ENCODE peak calls at places on chromosomes 5 and 9, in six cellular contexts. E is GM12891, P is HepG2, M is H1, Y is K562, T is GM12878. K is an unnamed sample.

GRCh38 chr5:44246986-44247385 is 142.2 kb downstream of the FGF10 start:
- DNase-seq in E (no peak), P (no peak), M (no peak), Y (no peak), T (no peak), K (no peak)

GRCh38 chr5:53027913-53028312 is 38.8 kb downstream of the ITGA2 start:
- DNase-seq in E (no peak), P (no peak), M (no peak), Y (no peak), T (no peak), K (no peak)

GRCh38 chr9:123362856-123363255 is 6.9 kb downstream of the CRB2 start:
- DNase-seq in E (no peak), P (no peak), M (no peak), Y (no peak), T (no peak), K (no peak)

GRCh38 chr9:119004618-119004990 is 364.6 kb downstream of the BRINP1 start:
- DNase-seq in E (no peak), P (peak), M (no peak), Y (no peak), T (no peak), K (no peak)

GRCh38 chr5:60261732-60262131 is 368.2 kb upstream of the PDE4D start:
- DNase-seq in E (no peak), P (no peak), M (no peak), Y (no peak), T (no peak), K (no peak)

GRCh38 chr9:18493361-18494015 is 19.5 kb downstream of the ADAMTSL1 start:
- DNase-seq in E (no peak), P (no peak), M (no peak), Y (no peak), T (no peak), K (no peak)

GRCh38 chr5:91162534-91163381 is 220.4 kb downstream of the ARRDC3 start:
- DNase-seq in E (peak), P (peak), M (no peak), Y (no peak), T (peak), K (no peak)

GRCh38 chr9:38278457-38278856 is 114.0 kb upstream of the ALDH1B1 start:
- DNase-seq in E (no peak), P (no peak), M (no peak), Y (no peak), T (no peak), K (no peak)

GRCh38 chr5:143583385-143583784 is 179.9 kb upstream of the NR3C1 start:
- DNase-seq in E (no peak), P (no peak), M (no peak), Y (no peak), T (no peak), K (no peak)

DNA sequence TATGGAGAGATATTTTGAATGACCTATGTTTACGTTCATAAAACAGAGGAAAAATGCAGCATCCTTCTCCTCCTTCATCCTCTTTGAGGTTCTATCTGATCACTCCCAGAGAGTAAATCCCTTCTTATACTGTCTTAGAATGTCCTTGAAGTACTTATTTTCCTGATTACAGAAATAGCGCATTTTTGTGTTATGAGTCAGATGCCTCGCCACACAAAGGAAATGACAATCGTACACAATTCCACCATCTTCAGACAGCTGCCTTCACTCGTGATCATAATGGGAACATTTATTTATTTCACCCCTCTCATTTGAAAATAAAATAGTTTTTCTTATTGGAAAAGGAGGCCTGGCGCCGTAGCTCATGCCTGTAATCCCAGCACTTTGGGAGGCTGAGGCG is 2.4 kb upstream of the GLT6D1 start:
- DNase-seq in E (no peak), P (no peak), M (no peak), Y (no peak), T (no peak), K (no peak)
- TF ChIP-seq TAF1 in E (no peak), P (no peak), M (no peak), Y (no peak), T (no peak), K (no peak)

GRCh38 chr5:139638736-139639618 is 9.2 kb upstream of the CXXC5 start:
- DNase-seq in E (no peak), P (no peak), M (peak), Y (peak), T (no peak), K (no peak)

GRCh38 chr5:139636975-139637408 is 11.2 kb upstream of the CXXC5 start:
- DNase-seq in E (no peak), P (no peak), M (no peak), Y (no peak), T (peak), K (no peak)

GRCh38 chr5:139637438-139638089 is 10.6 kb upstream of the CXXC5 start:
- DNase-seq in E (peak), P (peak), M (peak), Y (peak), T (no peak), K (peak)

GRCh38 chr5:139639619-139640431 is 8.3 kb upstream of the CXXC5 start:
- DNase-seq in E (no peak), P (no peak), M (peak), Y (no peak), T (no peak), K (no peak)

GRCh38 chr5:139638090-139638735 is 9.9 kb upstream of the CXXC5 start:
- DNase-seq in E (no peak), P (no peak), M (peak), Y (peak), T (no peak), K (no peak)
- TF ChIP-seq POLR2AphosphoS5 in E (no peak), P (no peak), M (no peak), Y (no peak), T (no peak), K (no peak)

GRCh38 chr9:2016411-2017208 is 1.5 kb downstream of the SMARCA2 start:
- DNase-seq in E (peak), P (peak), M (peak), Y (peak), T (no peak), K (peak)
- TF ChIP-seq POLR2A in E (no peak), P (no peak), M (no peak), Y (peak), T (peak), K (no peak)

GRCh38 chr9:111212874-111213273 is 117.2 kb downstream of the OR2K2 start:
- DNase-seq in E (no peak), P (no peak), M (no peak), Y (no peak), T (no peak), K (no peak)
- TF ChIP-seq TAF1 in E (no peak), P (no peak), M (no peak), Y (no peak), T (no peak), K (no peak)

GRCh38 chr9:120183615-120184014 is 396.4 kb downstream of the CDK5RAP2 start:
- DNase-seq in E (no peak), P (no peak), M (no peak), Y (no peak), T (no peak), K (no peak)

GRCh38 chr9:120182011-120182410 is 398.0 kb downstream of the CDK5RAP2 start:
- DNase-seq in E (no peak), P (no peak), M (no peak), Y (no peak), T (no peak), K (no peak)

GRCh38 chr9:120187758-120188157 is 392.2 kb downstream of the CDK5RAP2 start:
- DNase-seq in E (no peak), P (no peak), M (no peak), Y (peak), T (no peak), K (no peak)

GRCh38 chr9:120186276-120186675 is 393.7 kb downstream of the CDK5RAP2 start:
- DNase-seq in E (no peak), P (no peak), M (no peak), Y (no peak), T (no peak), K (no peak)

DNA sequence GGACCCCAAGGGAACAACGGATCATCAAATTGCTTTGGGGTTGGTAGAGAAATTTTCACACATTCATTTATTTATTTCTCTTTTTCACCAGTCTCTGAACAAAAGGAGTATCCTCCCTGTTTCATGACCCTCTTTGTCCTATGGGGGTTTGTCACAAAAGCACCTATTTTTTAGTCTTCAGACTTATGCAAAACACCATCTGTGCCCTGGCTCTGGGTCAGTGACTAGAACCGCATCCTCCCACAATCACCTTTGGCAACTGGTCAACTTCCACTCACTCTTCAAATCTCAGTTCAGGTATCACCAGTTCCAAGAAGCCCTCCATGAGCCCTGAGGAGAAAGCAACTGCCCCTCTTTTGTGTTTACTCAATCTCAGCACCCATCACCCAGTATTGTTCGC is 395.7 kb downstream of the CDK5RAP2 start:
- DNase-seq in E (no peak), P (no peak), M (no peak), Y (no peak), T (no peak), K (no peak)
- TF ChIP-seq POLR2AphosphoS5 in E (no peak), P (no peak), M (no peak), Y (no peak), T (no peak), K (no peak)

DNA sequence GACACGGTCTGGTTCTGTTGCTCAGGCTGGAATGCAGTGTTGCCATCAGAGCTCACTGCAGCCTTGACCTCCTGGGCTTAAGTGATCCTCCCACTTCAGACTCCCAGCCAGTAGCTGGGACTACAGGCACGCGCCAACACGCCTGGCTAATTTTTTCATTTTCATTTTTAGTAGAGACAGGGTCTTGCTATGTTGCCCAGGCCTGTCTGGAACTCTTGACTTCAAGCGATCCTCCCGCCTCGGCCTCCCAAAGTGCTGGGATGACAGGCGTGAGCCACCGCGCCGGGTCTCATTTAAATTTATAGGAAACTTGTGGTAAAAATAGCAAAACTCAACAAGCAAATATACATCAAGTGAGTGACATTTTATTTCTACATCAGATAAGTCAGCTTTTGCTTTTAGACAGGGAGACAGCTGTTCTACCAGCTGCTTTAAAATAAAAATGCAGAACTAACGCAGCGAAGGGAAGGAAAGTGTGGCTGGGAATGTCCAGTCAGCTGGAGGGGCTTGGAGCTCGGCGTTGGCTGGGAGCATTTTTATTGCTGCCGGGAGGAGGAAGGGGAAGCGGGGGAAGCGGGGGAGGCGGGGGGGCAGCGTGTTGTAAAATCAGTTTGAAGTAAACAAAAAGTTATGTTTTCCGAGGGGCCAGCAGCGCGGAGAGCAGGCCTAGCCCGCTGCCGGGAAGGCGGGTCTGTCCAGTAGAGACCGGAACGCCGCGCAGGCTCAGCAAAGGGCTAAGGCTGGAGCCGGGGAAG is 707 bp upstream of the ZFYVE16 start:
- DNase-seq in E (no peak), P (peak), M (no peak), Y (no peak), T (no peak), K (no peak)
- TF ChIP-seq POLR2A in E (no peak), P (peak), M (no peak), Y (no peak), T (no peak), K (no peak)

GRCh38 chr5:32100230-32100629 is 73.9 kb downstream of the GOLPH3 start:
- DNase-seq in E (no peak), P (no peak), M (peak), Y (no peak), T (no peak), K (no peak)

GRCh38 chr5:32099486-32100035 is 74.6 kb downstream of the GOLPH3 start:
- DNase-seq in E (no peak), P (no peak), M (peak), Y (no peak), T (no peak), K (no peak)

GRCh38 chr5:32096891-32097592 is 77.1 kb downstream of the GOLPH3 start:
- DNase-seq in E (no peak), P (no peak), M (no peak), Y (no peak), T (no peak), K (no peak)

GRCh38 chr5:32098806-32099435 is 75.2 kb downstream of the GOLPH3 start:
- DNase-seq in E (no peak), P (no peak), M (peak), Y (no peak), T (no peak), K (no peak)

DNA sequence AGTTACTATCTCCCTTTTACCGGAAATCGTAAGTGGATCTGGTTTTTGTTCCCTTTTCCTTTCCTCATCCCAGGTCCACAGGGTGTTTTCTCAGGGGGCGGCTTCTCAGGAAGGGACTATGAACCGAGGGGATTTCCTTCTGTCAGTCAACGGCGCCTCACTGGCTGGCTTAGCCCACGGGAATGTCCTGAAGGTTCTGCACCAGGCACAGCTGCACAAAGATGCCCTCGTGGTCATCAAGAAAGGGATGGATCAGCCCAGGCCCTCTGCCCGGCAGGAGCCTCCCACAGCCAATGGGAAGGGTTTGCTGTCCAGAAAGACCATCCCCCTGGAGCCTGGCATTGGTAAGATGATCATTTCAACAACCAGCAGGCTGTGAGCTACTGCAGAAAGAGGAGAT is 75.8 kb downstream of the GOLPH3 start:
- DNase-seq in E (no peak), P (no peak), M (no peak), Y (no peak), T (no peak), K (no peak)
- TF ChIP-seq TAF1 in E (no peak), P (no peak), M (no peak), Y (no peak), T (no peak), K (no peak)

GRCh38 chr9:95000821-95001220 is 274.3 kb downstream of the AOPEP start:
- DNase-seq in E (no peak), P (no peak), M (no peak), Y (no peak), T (no peak), K (no peak)
- TF ChIP-seq POLR2AphosphoS5 in E (no peak), P (no peak), M (no peak), Y (no peak), T (no peak), K (no peak)

GRCh38 chr9:82991684-82992083 is 71.3 kb downstream of the RASEF start:
- DNase-seq in E (no peak), P (peak), M (no peak), Y (no peak), T (no peak), K (no peak)

GRCh38 chr9:82993856-82994605 is 68.9 kb downstream of the RASEF start:
- DNase-seq in E (no peak), P (no peak), M (no peak), Y (no peak), T (no peak), K (no peak)

GRCh38 chr9:82997471-82998140 is 65.3 kb downstream of the RASEF start:
- DNase-seq in E (no peak), P (no peak), M (no peak), Y (no peak), T (no peak), K (no peak)

GRCh38 chr9:83000765-83001164 is 62.2 kb downstream of the RASEF start:
- DNase-seq in E (no peak), P (no peak), M (no peak), Y (no peak), T (no peak), K (no peak)

DNA sequence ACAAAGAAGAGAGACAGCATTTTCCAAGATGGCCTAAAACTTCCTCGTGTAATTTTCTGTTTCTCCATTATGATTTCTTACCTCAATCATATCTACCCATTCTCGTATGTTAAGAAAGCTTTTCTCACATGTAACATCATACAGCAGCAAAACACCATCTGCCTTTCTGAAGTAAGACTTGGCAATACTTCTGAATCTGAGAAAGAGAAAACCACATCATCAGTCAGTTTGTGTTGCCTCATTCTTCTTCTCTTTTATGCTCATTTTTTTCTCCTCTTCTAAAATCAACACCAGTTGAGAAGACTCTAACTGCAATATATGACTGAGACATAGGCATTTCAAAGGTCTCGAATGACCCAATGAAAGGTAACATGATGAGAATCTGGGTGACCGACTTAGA is 66.0 kb downstream of the RASEF start:
- DNase-seq in E (no peak), P (no peak), M (no peak), Y (no peak), T (no peak), K (no peak)
- TF ChIP-seq POLR2A in E (no peak), P (no peak), M (no peak), Y (no peak), T (no peak), K (no peak)

K was measured in GM12892.